ENCODE peak calls at places on chromosome 1, in seven cellular contexts. X, S, D, J, T, L and H are unnamed samples. For H3K9me3, the result is how much of the 10 kb centered on the place peaks cover.

GRCh38 chr1:155226910-155227260 is 18.4 kb downstream of the MTX1 start:
- DNase-seq in X (peak), S (no peak), D (no peak), J (peak), T (peak), L (peak), H (no peak)

GRCh38 chr1:157776971-157777386 is at the start of gene FCRL2:
- DNase-seq in X (no peak), S (no peak), D (no peak), J (no peak), T (no peak), L (no peak), H (no peak)

GRCh38 chr1:151908228-151908691 is 1.1 kb downstream of the THEM4 start:
- DNase-seq in X (no peak), S (no peak), D (no peak), J (no peak), T (no peak), L (peak), H (no peak)

GRCh38 chr1:168454211-168454815 is 89.5 kb downstream of the XCL2 start:
- DNase-seq in X (no peak), S (no peak), D (no peak), J (no peak), T (no peak), L (peak), H (no peak)

GRCh38 chr1:8022395-8023286 is 3.5 kb downstream of the ERRFI1 start:
- DNase-seq in X (no peak), S (no peak), D (no peak), J (no peak), T (no peak), L (peak), H (no peak)

GRCh38 chr1:93015590-93015989 is 54.3 kb upstream of the DIPK1A start:
- DNase-seq in X (no peak), S (no peak), D (no peak), J (no peak), T (no peak), L (no peak), H (no peak)

GRCh38 chr1:74193908-74194307 is 4.1 kb downstream of the LRRIQ3 start:
- DNase-seq in X (no peak), S (no peak), D (no peak), J (no peak), T (no peak), L (peak), H (no peak)

GRCh38 chr1:109997204-109997866 is 12.8 kb downstream of the AHCYL1 start:
- DNase-seq in X (no peak), S (no peak), D (no peak), J (no peak), T (no peak), L (no peak), H (no peak)

GRCh38 chr1:12537906-12538461 is 80.0 kb downstream of the DHRS3 start:
- DNase-seq in X (no peak), S (no peak), D (no peak), J (no peak), T (no peak), L (no peak), H (peak)
- H3K9me3 ChIP-seq in X (under half), S (under half), D (under half), J (under half), T (under half), L (under half), H (under half)

DNA sequence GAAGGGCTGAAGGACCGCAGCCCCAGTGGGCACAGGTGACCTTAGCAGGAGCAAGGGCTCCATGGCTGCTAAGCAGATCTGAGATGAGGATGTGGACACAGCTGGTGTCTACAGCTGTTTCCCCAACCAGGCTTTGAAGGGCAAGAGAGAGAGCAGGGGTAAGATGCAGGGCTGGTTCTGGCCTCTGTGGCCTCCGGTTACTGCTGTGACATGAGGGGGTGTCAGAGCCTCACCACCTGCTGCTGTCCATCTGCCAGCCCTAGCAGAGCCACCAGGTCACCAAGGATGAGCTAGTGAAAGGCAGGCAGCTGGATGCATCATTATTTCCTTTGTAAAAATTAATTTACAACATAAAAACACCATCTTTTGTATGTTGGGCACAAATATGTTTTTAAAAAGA is 33.4 kb downstream of the OBSCN start:
- DNase-seq in X (peak), S (no peak), D (no peak), J (no peak), T (no peak), L (no peak), H (no peak)
- H3K9me3 ChIP-seq in X (under half), S (under half), D (under half), J (half or more), T (under half), L (half or more), H (under half)

GRCh38 chr1:79293611-79294010 is 287.1 kb upstream of the ADGRL4 start:
- DNase-seq in X (no peak), S (no peak), D (no peak), J (no peak), T (no peak), L (peak), H (no peak)
- H3K9me3 ChIP-seq in X (under half), S (under half), D (under half), J (under half), T (under half), L (under half), H (under half)

DNA sequence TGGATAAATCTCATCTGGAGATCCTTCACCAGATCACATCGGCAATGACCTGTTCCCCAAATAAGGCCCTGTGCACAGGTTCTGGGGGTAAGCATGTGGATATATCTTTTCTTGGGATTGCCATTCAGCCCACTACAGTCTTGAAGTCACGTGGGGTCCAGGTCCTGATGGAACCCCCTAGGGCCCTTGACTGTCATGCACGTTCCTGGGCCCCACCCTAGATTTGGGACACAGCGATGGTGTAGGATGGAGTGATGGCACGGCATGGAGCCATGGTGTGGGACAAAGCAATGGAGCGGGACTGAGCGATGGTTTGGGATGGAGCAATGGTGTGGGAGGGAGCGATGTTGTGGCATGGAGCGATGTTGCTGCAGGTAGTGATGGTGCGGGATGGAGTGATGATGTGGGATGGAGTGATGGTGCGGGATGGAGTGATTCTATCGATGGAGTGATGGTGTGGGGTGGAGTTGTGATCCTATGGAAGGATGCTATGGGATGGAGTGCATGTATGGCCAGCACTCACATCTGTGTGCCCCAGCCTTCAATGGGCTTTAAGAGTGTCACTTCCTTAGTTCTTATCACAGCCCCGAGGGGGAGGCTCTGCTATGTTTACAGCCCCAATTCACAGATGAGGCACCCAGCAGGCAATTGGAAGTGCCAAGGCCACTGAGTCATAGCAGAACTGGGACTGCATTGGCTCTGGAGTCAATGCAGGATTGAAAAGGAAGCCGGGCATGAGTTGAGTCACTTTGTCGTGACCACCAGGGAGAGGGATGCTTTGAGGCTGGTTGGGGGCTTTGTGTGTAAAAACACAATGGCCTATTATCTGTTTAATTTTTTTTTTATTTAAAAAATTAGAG is 97.0 kb upstream of the C1orf174 start:
- DNase-seq in X (no peak), S (no peak), D (no peak), J (peak), T (no peak), L (no peak), H (no peak)
- H3K9me3 ChIP-seq in X (under half), S (under half), D (under half), J (under half), T (under half), L (under half), H (under half)